ENCODE peak calls at places on chromosomes 16 and 17, in seven cellular contexts. J is GM12865, N is IMR-90, Q is pancreas, W is fibroblast of the aortic adventitia, R is mucosa of descending colon, D is prostate gland. V is an unnamed sample.

GRCh38 chr16:88711750-88712340 is 5.5 kb downstream of the CTU2 start:
- DNase-seq in D (no peak), W (no peak), N (no peak), J (no peak), R (no peak), Q (no peak), V (no peak)

GRCh38 chr17:77619851-77620250 is 338.7 kb upstream of the TNRC6C start:
- DNase-seq in J (no peak), W (peak; percentile 27), R (no peak), Q (no peak), D (no peak), N (peak; percentile 86), V (peak; percentile 12)

GRCh38 chr17:81715872-81716673 is 4.0 kb downstream of the SLC25A10 start:
- DNase-seq in W (no peak), D (no peak), Q (no peak), N (no peak), J (no peak), R (no peak), V (no peak)

GRCh38 chr17:78822552-78822951 is 18.1 kb downstream of the USP36 start:
- DNase-seq in Q (no peak), D (no peak), W (peak; percentile 57), N (peak; percentile 100), J (no peak), R (no peak), V (no peak)

GRCh38 chr16:70252355-70252988 is 732 bp upstream of the EXOSC6 start:
- DNase-seq in D (no peak), J (no peak), N (peak; percentile 11), W (peak; percentile 18), R (no peak), Q (no peak), V (no peak)

GRCh38 chr17:76382803-76383644 is 1.4 kb upstream of the SPHK1 start:
- DNase-seq in R (peak; percentile 77), W (peak; percentile 63), J (peak; percentile 81), Q (peak; percentile 40), D (peak; percentile 69), N (peak; percentile 78), V (no peak)

GRCh38 chr16:46715769-46716305 is 26.4 kb downstream of the ORC6 start:
- DNase-seq in R (no peak), D (no peak), J (no peak), W (no peak), N (no peak), Q (no peak), V (no peak)

GRCh38 chr17:70329751-70330150 is 160.4 kb downstream of the KCNJ2 start:
- DNase-seq in D (no peak), R (no peak), N (no peak), J (no peak), W (no peak), Q (no peak), V (no peak)

GRCh38 chr16:14455577-14455976 is 174.5 kb downstream of the PARN start:
- DNase-seq in N (peak; percentile 73), Q (no peak), W (peak; percentile 9), R (no peak), D (no peak), J (no peak), V (no peak)

GRCh38 chr17:64147110-64148016 is 17.4 kb upstream of the ERN1 start:
- DNase-seq in W (peak; percentile 68), N (no peak), D (no peak), Q (no peak), R (no peak), J (peak; percentile 55), V (no peak)

GRCh38 chr16:73268311-73268997 is 220.5 kb upstream of the ZFHX3 start:
- DNase-seq in D (no peak), N (peak; percentile 16), R (no peak), J (no peak), W (peak; percentile 7), Q (no peak), V (peak; percentile 3)

GRCh38 chr17:80789356-80789902 is 202.2 kb upstream of the CHMP6 start:
- DNase-seq in D (no peak), J (peak; percentile 85), Q (no peak), W (peak; percentile 95), N (peak; percentile 97), R (no peak), V (peak; percentile 81)

GRCh38 chr17:3845361-3845753 is 689 bp downstream of the NCBP3 start:
- DNase-seq in Q (no peak), D (no peak), N (no peak), J (peak; percentile 61), W (peak; percentile 13), R (no peak), V (no peak)

GRCh38 chr17:19718613-19719364 is 2.4 kb upstream of the SLC47A2 start:
- DNase-seq in D (no peak), Q (peak; percentile 17), R (no peak), J (no peak), N (no peak), W (no peak), V (no peak)

GRCh38 chr16:4136229-4136813 is 20.1 kb upstream of the ADCY9 start:
- DNase-seq in D (peak; percentile 65), W (no peak), R (peak; percentile 84), Q (peak; percentile 24), N (no peak), J (no peak), V (no peak)

GRCh38 chr16:19980866-19981265 is 92.8 kb downstream of the GPR139 start:
- DNase-seq in R (no peak), J (peak; percentile 38), Q (no peak), W (no peak), N (peak; percentile 3), D (no peak), V (no peak)
- TF ChIP-seq CTCF in R (no peak), J (peak; percentile 59), Q (peak; percentile 13), W (no peak), N (peak; percentile 30), D (no peak), V (peak; percentile 54)

DNA sequence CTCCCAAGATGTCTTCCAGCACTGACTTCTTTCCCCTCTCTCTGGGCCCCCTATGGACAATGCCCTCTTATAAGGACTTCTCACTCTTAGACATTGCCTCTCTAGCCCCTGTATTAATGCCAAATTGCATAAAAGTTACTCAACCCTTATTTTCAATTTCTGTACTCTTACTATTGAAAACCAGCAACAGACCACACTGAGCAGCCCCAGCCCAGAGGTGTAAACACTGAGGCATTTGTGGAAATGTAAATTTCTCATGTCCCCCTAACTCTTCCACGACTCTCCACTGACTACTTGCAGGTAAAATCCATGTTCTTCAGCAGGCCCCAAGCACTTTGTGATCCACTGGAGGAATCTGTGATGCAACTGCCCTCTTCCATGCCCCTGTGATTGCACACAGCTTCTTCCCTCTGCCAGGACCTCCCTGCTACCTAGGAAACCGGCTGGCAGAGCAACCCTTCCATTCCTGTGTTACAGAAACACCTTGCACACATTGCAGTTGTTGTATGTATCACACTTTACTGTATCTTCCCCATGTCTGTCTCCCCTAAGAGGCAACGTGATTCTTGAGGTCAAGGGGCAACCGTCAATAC is 4.4 kb downstream of the N4BP1 start:
- DNase-seq in Q (no peak), D (no peak), R (no peak), N (no peak), J (peak; percentile 21), W (peak; percentile 18), V (no peak)
- H3K4me3 ChIP-seq in Q (no peak overlapping the region), D (no peak overlapping the region), R (no peak overlapping the region), N (no peak overlapping the region), J (no peak overlapping the region), W (no peak overlapping the region), V (no peak overlapping the region)

DNA sequence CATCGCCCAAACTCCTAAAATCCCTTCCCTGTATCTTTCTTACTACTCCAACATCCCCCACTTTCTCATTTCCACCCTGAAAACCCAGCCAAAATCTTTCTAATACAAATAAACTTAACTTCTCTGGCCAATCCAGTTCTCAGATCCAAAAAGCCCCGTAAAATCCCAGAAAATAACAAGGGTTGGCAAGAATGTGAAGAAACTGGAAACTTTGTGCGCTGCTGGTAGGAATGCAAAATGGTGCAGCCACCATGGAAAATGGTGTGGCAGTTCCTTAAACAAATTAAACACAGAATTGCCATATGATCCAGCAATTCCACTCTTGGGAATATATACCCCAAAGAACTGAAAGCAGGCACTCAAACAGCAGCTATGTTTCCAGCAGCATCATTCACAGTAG is 24.1 kb downstream of the LRRC75A start:
- DNase-seq in Q (no peak), D (no peak), J (no peak), N (no peak), W (peak; percentile 54), R (no peak), V (no peak)
- TF ChIP-seq CTCF in Q (no peak), D (no peak), J (no peak), N (no peak), W (peak; percentile 54), R (no peak), V (no peak)

GRCh38 chr17:59842901-59843652 is 49.7 kb downstream of the TUBD1 start:
- DNase-seq in N (peak; percentile 97), J (peak; percentile 91), Q (peak; percentile 62), R (peak; percentile 80), W (peak; percentile 97), D (peak; percentile 64), V (peak; percentile 96)
- H3K4me3 ChIP-seq in N (no peak overlapping the region), J (peak overlapping the region; percentile 91), Q (peak overlapping the region; percentile 59), R (no peak overlapping the region), W (no peak overlapping the region), D (no peak overlapping the region), V (no peak overlapping the region)

DNA sequence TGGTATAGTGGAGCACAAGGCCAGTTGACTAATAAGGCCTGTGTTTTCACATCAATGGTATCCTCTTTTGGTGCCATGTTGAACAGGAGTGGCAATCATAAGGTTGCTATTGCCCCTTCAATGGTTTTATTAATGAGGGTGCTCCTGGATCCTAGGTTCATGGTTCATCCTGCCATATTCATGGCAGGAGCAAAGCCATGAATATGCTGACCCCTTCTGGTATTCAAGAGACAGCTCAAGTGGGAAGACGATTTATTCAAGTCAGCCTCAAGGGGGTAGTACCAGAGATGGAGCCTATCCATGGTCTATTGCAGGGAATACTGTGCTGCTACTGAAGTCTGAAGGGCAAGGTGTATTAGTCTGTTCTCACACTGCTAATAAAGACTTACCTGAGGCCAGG is 2.6 kb downstream of the ABCA9 start:
- DNase-seq in N (no peak), Q (no peak), J (no peak), D (no peak), R (no peak), W (no peak), V (no peak)
- TF ChIP-seq CTCF in N (peak; percentile 5), Q (no peak), J (no peak), D (no peak), R (no peak), W (peak; percentile 2), V (peak; percentile 4)

GRCh38 chr17:8611135-8611534 is 19.4 kb downstream of the MYH10 start:
- DNase-seq in Q (no peak), N (no peak), J (no peak), R (no peak), W (peak; percentile 74), D (peak; percentile 16), V (no peak)
- H3K4me3 ChIP-seq in Q (no peak overlapping the region), N (no peak overlapping the region), J (no peak overlapping the region), R (no peak overlapping the region), W (peak overlapping the region; percentile 45), D (no peak overlapping the region), V (no peak overlapping the region)

DNA sequence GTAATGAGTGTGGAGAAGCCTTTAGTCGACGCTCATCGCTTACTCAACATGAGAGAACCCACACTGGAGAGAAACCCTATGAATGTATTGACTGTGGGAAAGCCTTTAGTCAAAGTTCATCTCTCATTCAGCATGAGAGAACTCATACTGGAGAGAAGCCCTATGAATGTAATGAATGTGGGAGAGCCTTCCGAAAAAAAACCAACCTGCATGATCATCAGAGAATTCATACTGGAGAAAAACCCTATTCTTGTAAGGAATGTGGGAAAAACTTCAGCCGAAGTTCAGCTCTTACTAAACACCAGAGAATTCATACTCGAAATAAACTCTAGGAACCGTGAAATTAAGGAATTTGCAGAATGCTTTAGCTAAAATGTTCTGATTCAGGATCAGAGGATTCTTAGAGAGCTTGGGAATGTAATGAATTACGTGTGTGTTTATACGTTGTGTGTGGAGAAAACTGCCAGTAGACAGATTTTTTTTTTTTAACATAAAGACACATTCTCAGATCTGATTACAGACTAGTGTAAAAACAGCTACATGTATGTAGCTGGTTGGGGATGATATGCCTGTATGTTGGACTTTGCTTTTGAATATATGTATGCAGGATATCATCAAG is 25.4 kb downstream of the ZFP90 start:
- DNase-seq in D (no peak), R (no peak), N (peak; percentile 8), J (peak; percentile 8), Q (no peak), W (peak; percentile 5), V (no peak)
- TF ChIP-seq CTCF in D (no peak), R (no peak), N (no peak), J (no peak), Q (no peak), W (no peak), V (no peak)

V was measured in retinal pigment epithelial cell.